ENCODE peak calls at places on chromosomes 16 and 17, in seven cellular contexts. L is uterus, S is esophagus muscularis mucosa, T is heart left ventricle, B is adrenal gland, D is body of pancreas, R is NB4. V is an unnamed sample.

GRCh38 chr16:24915019-24915418 is 69.3 kb downstream of the SLC5A11 start:
- DNase-seq in S (no peak), R (no peak), L (no peak), D (no peak), B (no peak), T (no peak), V (no peak)

GRCh38 chr16:25109643-25110042 is 1.9 kb upstream of the LCMT1 start:
- DNase-seq in L (no peak), B (peak; percentile 91), D (peak; percentile 68), R (no peak), T (peak; percentile 48), S (no peak), V (peak; percentile 68)

GRCh38 chr17:16961792-16962191 is 10.1 kb downstream of the TNFRSF13B start:
- DNase-seq in B (peak; percentile 1), D (no peak), S (no peak), R (no peak), L (no peak), T (no peak), V (no peak)

GRCh38 chr17:43601280-43602050 is 55.3 kb upstream of the ETV4 start:
- DNase-seq in B (no peak), R (no peak), T (peak; percentile 66), S (no peak), D (peak; percentile 48), L (peak; percentile 71), V (no peak)

GRCh38 chr16:65126845-65127624 is 5.2 kb upstream of the CDH11 start:
- DNase-seq in L (no peak), B (no peak), T (no peak), D (no peak), R (no peak), S (peak; percentile 24), V (no peak)

GRCh38 chr16:75624921-75625334 is 1.8 kb upstream of the ADAT1 start:
- DNase-seq in D (no peak), T (no peak), S (no peak), B (no peak), L (no peak), R (peak; percentile 78), V (peak; percentile 63)

GRCh38 chr17:2634361-2634960 is 41.0 kb downstream of the PAFAH1B1 start:
- DNase-seq in T (no peak), D (peak; percentile 18), B (no peak), L (no peak), S (no peak), R (no peak), V (peak; percentile 9)

GRCh38 chr16:80144191-80144590 is 396.6 kb upstream of the DYNLRB2 start:
- DNase-seq in B (no peak), S (no peak), R (no peak), T (no peak), D (no peak), L (no peak), V (no peak)

GRCh38 chr16:30561212-30561816 is 3.1 kb upstream of the ZNF764 start:
- DNase-seq in T (peak; percentile 60), S (no peak), R (no peak), B (no peak), D (peak; percentile 20), L (peak; percentile 53), V (no peak)

GRCh38 chr17:48611681-48612455 is 1.1 kb upstream of the HOXB7 start:
- DNase-seq in S (no peak), T (no peak), D (no peak), R (no peak), L (no peak), B (peak; percentile 60), V (no peak)

GRCh38 chr17:14078027-14078426 is 8.7 kb downstream of the COX10 start:
- DNase-seq in B (no peak), T (peak; percentile 21), S (no peak), L (no peak), D (no peak), R (no peak), V (peak; percentile 33)

DNA sequence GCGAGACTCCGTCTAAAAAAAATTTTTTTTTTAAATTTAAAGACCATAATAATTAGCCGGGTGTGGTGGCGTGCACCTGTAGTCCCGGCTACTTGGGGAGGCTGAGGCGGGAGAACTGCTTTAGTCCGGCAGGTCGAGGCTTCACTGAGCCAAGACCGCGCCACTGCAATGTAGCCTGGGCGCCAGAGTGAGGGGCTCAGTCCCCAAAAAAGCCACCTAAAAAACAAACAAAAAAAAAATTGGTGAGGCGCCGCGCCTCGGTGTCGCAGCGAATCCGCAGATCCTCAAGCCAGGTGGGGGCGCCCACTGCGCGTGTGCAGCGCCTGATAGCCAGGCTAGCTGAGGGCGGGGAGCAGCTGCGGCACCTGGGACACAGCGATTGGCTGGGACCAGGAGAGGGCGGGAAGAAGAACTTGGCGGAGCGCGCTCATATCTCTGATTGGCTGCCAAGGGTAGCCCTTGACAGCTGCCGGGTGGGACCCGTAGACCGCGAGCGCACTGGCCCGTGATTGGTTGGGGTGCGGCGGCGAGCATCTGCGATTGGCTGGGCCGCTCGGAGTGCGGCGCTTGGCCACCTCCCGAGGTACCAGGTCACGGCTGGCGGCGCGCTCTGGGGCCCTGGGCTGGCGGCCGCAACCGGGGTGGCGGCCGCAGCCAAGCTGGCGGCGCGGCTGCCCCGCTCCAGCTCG is 9.0 kb upstream of the CLDN9 start:
- DNase-seq in T (peak; percentile 97), D (peak; percentile 99), L (peak; percentile 88), B (peak; percentile 98), R (peak; percentile 99), S (peak; percentile 99), V (peak; percentile 100)
- TF ChIP-seq POLR2A in T (peak; percentile 40), D (peak; percentile 84), L (no peak), B (no peak), R (no peak), S (no peak), V (peak; percentile 40)

GRCh38 chr17:59154721-59155438 is at the start of gene SKA2:
- DNase-seq in B (peak; percentile 99), D (peak; percentile 99), R (no peak), L (peak; percentile 95), T (peak; percentile 97), S (peak; percentile 99), V (peak; percentile 100)
- TF ChIP-seq POLR2A in B (no peak), D (peak; percentile 35), R (peak; percentile 52), L (peak; percentile 22), T (no peak), S (no peak), V (peak; percentile 92)

DNA sequence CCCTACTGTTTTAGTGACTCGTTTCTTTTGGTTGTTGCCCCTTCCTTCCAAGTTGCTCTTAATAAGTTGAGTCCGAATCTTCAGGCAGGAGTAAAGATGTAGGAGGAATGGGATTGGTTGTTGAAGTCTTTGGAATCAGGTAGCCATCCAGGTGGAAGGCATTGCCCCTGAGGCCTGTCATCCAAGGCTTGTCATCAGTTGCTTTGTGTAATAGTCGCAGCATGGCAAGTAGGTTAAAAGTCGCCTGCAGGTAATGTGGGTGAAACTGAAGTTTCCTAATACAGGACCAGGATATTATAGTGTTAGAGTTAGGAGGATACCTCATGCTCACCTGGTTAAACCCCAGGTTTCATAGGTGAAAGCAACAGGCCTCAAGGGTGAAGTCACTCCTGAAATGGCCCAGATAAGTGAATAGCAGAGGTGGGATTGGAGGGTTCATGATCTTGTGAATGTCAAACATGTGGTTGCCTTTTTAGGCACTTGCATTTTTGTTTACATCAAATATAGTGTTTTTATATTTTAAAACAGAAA is 934 bp downstream of the PCTP start:
- DNase-seq in L (no peak), S (no peak), R (no peak), B (no peak), D (no peak), T (no peak), V (no peak)
- TF ChIP-seq POLR2A in L (no peak), S (no peak), R (no peak), B (no peak), D (no peak), T (no peak), V (no peak)

GRCh38 chr16:782766-783403 is 5.3 kb downstream of the RPUSD1 start:
- DNase-seq in R (no peak), L (no peak), T (no peak), B (no peak), S (no peak), D (no peak), V (no peak)
- TF ChIP-seq POLR2A in R (no peak), L (no peak), T (no peak), B (no peak), S (no peak), D (no peak), V (no peak)

GRCh38 chr17:63476857-63477470 is at the start of gene ACE:
- DNase-seq in L (no peak), S (no peak), D (peak; percentile 51), R (peak; percentile 70), B (peak; percentile 41), T (peak; percentile 51), V (no peak)
- TF ChIP-seq POLR2A in L (peak; percentile 37), S (no peak), D (no peak), R (no peak), B (peak; percentile 18), T (peak; percentile 31), V (no peak)

V was measured in erythroblast.